ENCODE peak calls at places on chromosome 5, in ten cellular contexts. One of them, this sample, is unnamed.

GRCh38 chr5:55592388-55593114 is 57.8 kb upstream of the PLPP1 start:
- DNase-seq in type B pancreatic cell: no peak
- DNase-seq in A549: no peak
- DNase-seq in glutamatergic neuron: no peak
- DNase-seq in RWPE2: no peak
- DNase-seq in hepatocyte: no peak
- DNase-seq in fibroblast of pulmonary artery: no peak
- DNase-seq in WTC11: no peak
- DNase-seq in pancreas: no peak
- DNase-seq in H1: no peak
- DNase-seq in this sample: no peak

GRCh38 chr5:19479562-19479961 is 508.4 kb downstream of the CDH18 start:
- DNase-seq in fibroblast of pulmonary artery: no peak
- DNase-seq in RWPE2: no peak
- DNase-seq in A549: no peak
- DNase-seq in glutamatergic neuron: no peak
- DNase-seq in WTC11: no peak
- DNase-seq in type B pancreatic cell: no peak
- DNase-seq in H1: no peak
- DNase-seq in hepatocyte: no peak
- DNase-seq in pancreas: no peak
- DNase-seq in this sample: no peak

GRCh38 chr5:6496636-6497035 is 48.0 kb downstream of the UBE2QL1 start:
- DNase-seq in fibroblast of pulmonary artery: no peak
- DNase-seq in glutamatergic neuron: no peak
- DNase-seq in A549: no peak
- DNase-seq in RWPE2: no peak
- DNase-seq in WTC11: no peak
- DNase-seq in type B pancreatic cell: no peak
- DNase-seq in hepatocyte: no peak
- DNase-seq in pancreas: no peak
- DNase-seq in H1: no peak
- DNase-seq in this sample: no peak

GRCh38 chr5:168295574-168296201 is 4.2 kb downstream of the WWC1 start:
- DNase-seq in pancreas: peak
- DNase-seq in RWPE2: no peak
- DNase-seq in hepatocyte: peak
- DNase-seq in fibroblast of pulmonary artery: peak
- DNase-seq in H1: no peak
- DNase-seq in WTC11: peak
- DNase-seq in A549: peak
- DNase-seq in glutamatergic neuron: no peak
- DNase-seq in type B pancreatic cell: no peak
- DNase-seq in this sample: no peak

GRCh38 chr5:1325870-1326546 is 18.9 kb downstream of the CLPTM1L start:
- DNase-seq in fibroblast of pulmonary artery: no peak
- DNase-seq in glutamatergic neuron: no peak
- DNase-seq in RWPE2: peak
- DNase-seq in WTC11: no peak
- DNase-seq in type B pancreatic cell: peak
- DNase-seq in H1: no peak
- DNase-seq in hepatocyte: no peak
- DNase-seq in pancreas: no peak
- DNase-seq in A549: no peak
- DNase-seq in this sample: no peak

GRCh38 chr5:39411051-39411450 is 13.7 kb downstream of the DAB2 start:
- DNase-seq in type B pancreatic cell: no peak
- DNase-seq in hepatocyte: no peak
- DNase-seq in RWPE2: no peak
- DNase-seq in glutamatergic neuron: no peak
- DNase-seq in pancreas: no peak
- DNase-seq in WTC11: no peak
- DNase-seq in fibroblast of pulmonary artery: peak
- DNase-seq in A549: no peak
- DNase-seq in H1: no peak
- DNase-seq in this sample: no peak

GRCh38 chr5:77859306-77859705 is 83.2 kb upstream of the TBCA start:
- DNase-seq in pancreas: no peak
- DNase-seq in A549: no peak
- DNase-seq in type B pancreatic cell: no peak
- DNase-seq in fibroblast of pulmonary artery: peak
- DNase-seq in WTC11: no peak
- DNase-seq in H1: no peak
- DNase-seq in glutamatergic neuron: no peak
- DNase-seq in RWPE2: no peak
- DNase-seq in hepatocyte: no peak
- DNase-seq in this sample: no peak

GRCh38 chr5:125696762-125697161 is 726.4 kb upstream of the GRAMD2B start:
- DNase-seq in fibroblast of pulmonary artery: peak
- DNase-seq in H1: no peak
- DNase-seq in glutamatergic neuron: no peak
- DNase-seq in pancreas: no peak
- DNase-seq in hepatocyte: peak
- DNase-seq in RWPE2: no peak
- DNase-seq in type B pancreatic cell: no peak
- DNase-seq in A549: no peak
- DNase-seq in WTC11: no peak
- DNase-seq in this sample: peak

GRCh38 chr5:82129723-82130285 is 148.3 kb downstream of the RPS23 start:
- DNase-seq in fibroblast of pulmonary artery: no peak
- DNase-seq in H1: no peak
- DNase-seq in glutamatergic neuron: peak
- DNase-seq in hepatocyte: no peak
- DNase-seq in type B pancreatic cell: no peak
- DNase-seq in RWPE2: no peak
- DNase-seq in pancreas: no peak
- DNase-seq in A549: no peak
- DNase-seq in WTC11: no peak
- DNase-seq in this sample: peak

GRCh38 chr5:72600401-72600981 is 93.3 kb upstream of the ZNF366 start:
- DNase-seq in glutamatergic neuron: no peak
- DNase-seq in type B pancreatic cell: no peak
- DNase-seq in pancreas: no peak
- DNase-seq in WTC11: no peak
- DNase-seq in H1: no peak
- DNase-seq in A549: peak
- DNase-seq in hepatocyte: peak
- DNase-seq in fibroblast of pulmonary artery: peak
- DNase-seq in RWPE2: peak
- DNase-seq in this sample: no peak

GRCh38 chr5:83731638-83732037 is 11.0 kb upstream of the HAPLN1 start:
- DNase-seq in fibroblast of pulmonary artery: no peak
- DNase-seq in type B pancreatic cell: no peak
- DNase-seq in pancreas: no peak
- DNase-seq in RWPE2: no peak
- DNase-seq in glutamatergic neuron: no peak
- DNase-seq in A549: no peak
- DNase-seq in WTC11: no peak
- DNase-seq in hepatocyte: no peak
- DNase-seq in H1: no peak
- DNase-seq in this sample: no peak

GRCh38 chr5:112119969-112120368 is 299.1 kb downstream of the EPB41L4A start:
- DNase-seq in WTC11: no peak
- DNase-seq in type B pancreatic cell: no peak
- DNase-seq in H1: no peak
- DNase-seq in fibroblast of pulmonary artery: no peak
- DNase-seq in glutamatergic neuron: no peak
- DNase-seq in pancreas: no peak
- DNase-seq in RWPE2: no peak
- DNase-seq in A549: no peak
- DNase-seq in hepatocyte: no peak
- DNase-seq in this sample: no peak

GRCh38 chr5:148104226-148104625 is 40.4 kb downstream of the SPINK5 start:
- DNase-seq in H1: no peak
- DNase-seq in fibroblast of pulmonary artery: no peak
- DNase-seq in hepatocyte: no peak
- DNase-seq in RWPE2: no peak
- DNase-seq in A549: no peak
- DNase-seq in WTC11: no peak
- DNase-seq in type B pancreatic cell: no peak
- DNase-seq in glutamatergic neuron: no peak
- DNase-seq in pancreas: no peak
- DNase-seq in this sample: no peak

GRCh38 chr5:168931638-168932345 is 352.6 kb upstream of the PANK3 start:
- DNase-seq in H1: no peak
- DNase-seq in glutamatergic neuron: no peak
- DNase-seq in type B pancreatic cell: no peak
- DNase-seq in hepatocyte: peak
- DNase-seq in RWPE2: no peak
- DNase-seq in fibroblast of pulmonary artery: peak
- DNase-seq in A549: no peak
- DNase-seq in WTC11: no peak
- DNase-seq in pancreas: no peak
- DNase-seq in this sample: no peak

GRCh38 chr5:78813286-78813685 is 164.7 kb upstream of the LHFPL2 start:
- DNase-seq in hepatocyte: no peak
- DNase-seq in type B pancreatic cell: no peak
- DNase-seq in pancreas: no peak
- DNase-seq in glutamatergic neuron: no peak
- DNase-seq in fibroblast of pulmonary artery: no peak
- DNase-seq in H1: no peak
- DNase-seq in RWPE2: no peak
- DNase-seq in WTC11: no peak
- DNase-seq in A549: no peak
- DNase-seq in this sample: no peak

GRCh38 chr5:68258531-68258930 is 43.0 kb downstream of the PIK3R1 start:
- DNase-seq in pancreas: no peak
- DNase-seq in glutamatergic neuron: no peak
- DNase-seq in WTC11: no peak
- DNase-seq in RWPE2: no peak
- DNase-seq in fibroblast of pulmonary artery: no peak
- DNase-seq in type B pancreatic cell: no peak
- DNase-seq in H1: no peak
- DNase-seq in hepatocyte: no peak
- DNase-seq in A549: no peak
- DNase-seq in this sample: peak

GRCh38 chr5:113294341-113295110 is 140.3 kb downstream of the TSSK1B start:
- DNase-seq in pancreas: peak
- DNase-seq in H1: peak
- DNase-seq in fibroblast of pulmonary artery: peak
- DNase-seq in glutamatergic neuron: peak
- DNase-seq in RWPE2: peak
- DNase-seq in A549: peak
- DNase-seq in WTC11: peak
- DNase-seq in hepatocyte: peak
- DNase-seq in type B pancreatic cell: peak
- DNase-seq in this sample: peak
- TF ChIP-seq CTCF in pancreas: no peak
- TF ChIP-seq CTCF in H1: peak
- TF ChIP-seq CTCF in fibroblast of pulmonary artery: peak
- TF ChIP-seq CTCF in glutamatergic neuron: no peak
- TF ChIP-seq CTCF in RWPE2: peak
- TF ChIP-seq CTCF in A549: peak
- TF ChIP-seq CTCF in WTC11: no peak
- TF ChIP-seq CTCF in hepatocyte: peak
- TF ChIP-seq CTCF in type B pancreatic cell: peak
- TF ChIP-seq CTCF in this sample: peak

GRCh38 chr5:40184-40583 is 51.8 kb upstream of the PLEKHG4B start:
- DNase-seq in pancreas: no peak
- DNase-seq in type B pancreatic cell: no peak
- DNase-seq in A549: no peak
- DNase-seq in RWPE2: no peak
- DNase-seq in WTC11: no peak
- DNase-seq in glutamatergic neuron: no peak
- DNase-seq in H1: no peak
- DNase-seq in fibroblast of pulmonary artery: no peak
- DNase-seq in hepatocyte: no peak
- DNase-seq in this sample: no peak

GRCh38 chr5:48192-48591 is 43.8 kb upstream of the PLEKHG4B start:
- DNase-seq in glutamatergic neuron: no peak
- DNase-seq in fibroblast of pulmonary artery: no peak
- DNase-seq in A549: no peak
- DNase-seq in RWPE2: no peak
- DNase-seq in H1: no peak
- DNase-seq in hepatocyte: no peak
- DNase-seq in pancreas: no peak
- DNase-seq in WTC11: no peak
- DNase-seq in type B pancreatic cell: no peak
- DNase-seq in this sample: no peak

GRCh38 chr5:42250-42649 is 49.7 kb upstream of the PLEKHG4B start:
- DNase-seq in hepatocyte: no peak
- DNase-seq in H1: peak
- DNase-seq in type B pancreatic cell: no peak
- DNase-seq in WTC11: peak
- DNase-seq in A549: no peak
- DNase-seq in glutamatergic neuron: peak
- DNase-seq in RWPE2: no peak
- DNase-seq in pancreas: no peak
- DNase-seq in fibroblast of pulmonary artery: peak
- DNase-seq in this sample: peak
- TF ChIP-seq CTCF in hepatocyte: peak
- TF ChIP-seq CTCF in H1: peak
- TF ChIP-seq CTCF in type B pancreatic cell: peak
- TF ChIP-seq CTCF in WTC11: peak
- TF ChIP-seq CTCF in A549: peak
- TF ChIP-seq CTCF in glutamatergic neuron: no peak
- TF ChIP-seq CTCF in RWPE2: peak
- TF ChIP-seq CTCF in pancreas: no peak
- TF ChIP-seq CTCF in fibroblast of pulmonary artery: peak
- TF ChIP-seq CTCF in this sample: peak

GRCh38 chr5:132776077-132776931 is 735 bp downstream of the SEPTIN8 start:
- DNase-seq in A549: peak
- DNase-seq in WTC11: peak
- DNase-seq in fibroblast of pulmonary artery: no peak
- DNase-seq in glutamatergic neuron: peak
- DNase-seq in hepatocyte: peak
- DNase-seq in RWPE2: peak
- DNase-seq in H1: peak
- DNase-seq in pancreas: no peak
- DNase-seq in type B pancreatic cell: no peak
- DNase-seq in this sample: peak
- TF ChIP-seq CTCF in A549: no peak
- TF ChIP-seq CTCF in WTC11: no peak
- TF ChIP-seq CTCF in fibroblast of pulmonary artery: no peak
- TF ChIP-seq CTCF in glutamatergic neuron: no peak
- TF ChIP-seq CTCF in hepatocyte: no peak
- TF ChIP-seq CTCF in RWPE2: no peak
- TF ChIP-seq CTCF in H1: peak
- TF ChIP-seq CTCF in pancreas: no peak
- TF ChIP-seq CTCF in type B pancreatic cell: peak
- TF ChIP-seq CTCF in this sample: peak

DNA sequence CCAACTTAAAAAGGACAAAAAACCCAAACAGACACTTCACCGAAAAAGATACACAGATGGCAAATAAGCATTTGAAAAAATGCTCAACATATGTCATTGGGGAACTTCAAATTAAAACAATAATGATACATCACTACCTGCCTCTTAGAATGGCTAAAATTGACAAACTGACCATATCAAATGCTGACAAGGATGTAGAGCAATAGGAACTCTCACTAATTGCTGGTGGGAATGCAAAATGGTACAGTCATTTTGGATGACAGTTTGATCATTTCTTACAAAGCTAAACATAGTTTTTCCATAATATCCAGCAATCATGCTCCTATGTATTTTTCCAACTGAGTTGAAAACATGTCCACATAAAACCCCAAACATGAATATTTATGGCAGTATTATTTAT is 58.9 kb upstream of the RAPGEF6 start:
- DNase-seq in fibroblast of pulmonary artery: no peak
- DNase-seq in RWPE2: no peak
- DNase-seq in pancreas: no peak
- DNase-seq in WTC11: no peak
- DNase-seq in type B pancreatic cell: no peak
- DNase-seq in A549: no peak
- DNase-seq in glutamatergic neuron: no peak
- DNase-seq in H1: no peak
- DNase-seq in hepatocyte: no peak
- DNase-seq in this sample: no peak
- TF ChIP-seq CTCF in fibroblast of pulmonary artery: no peak
- TF ChIP-seq CTCF in RWPE2: no peak
- TF ChIP-seq CTCF in pancreas: no peak
- TF ChIP-seq CTCF in WTC11: no peak
- TF ChIP-seq CTCF in type B pancreatic cell: no peak
- TF ChIP-seq CTCF in A549: no peak
- TF ChIP-seq CTCF in glutamatergic neuron: no peak
- TF ChIP-seq CTCF in H1: no peak
- TF ChIP-seq CTCF in hepatocyte: no peak
- TF ChIP-seq CTCF in this sample: no peak

This sample was measured in BE2C.